ENCODE peak calls at places on chromosomes 11 and 22, in seven cellular contexts. One of them, this sample, is unnamed.

GRCh38 chr22:41575533-41575932 is 14.1 kb downstream of the PMM1 start:
- DNase-seq in heart right ventricle: no peak
- DNase-seq in psoas muscle: no peak
- DNase-seq in IMR-90: no peak
- DNase-seq in endothelial cell of umbilical vein: no peak
- DNase-seq in heart left ventricle: no peak
- DNase-seq in effector memory CD4-positive, alpha-beta T cell: no peak
- DNase-seq in this sample: no peak

GRCh38 chr11:11351042-11351586 is 1.9 kb downstream of the CSNK2A3 start:
- DNase-seq in heart right ventricle: no peak
- DNase-seq in psoas muscle: no peak
- DNase-seq in IMR-90: no peak
- DNase-seq in endothelial cell of umbilical vein: no peak
- DNase-seq in heart left ventricle: no peak
- DNase-seq in effector memory CD4-positive, alpha-beta T cell: no peak
- DNase-seq in this sample: no peak

GRCh38 chr11:26522912-26523610 is 49.0 kb downstream of the MUC15 start:
- DNase-seq in heart right ventricle: no peak
- DNase-seq in psoas muscle: no peak
- DNase-seq in IMR-90: peak
- DNase-seq in endothelial cell of umbilical vein: no peak
- DNase-seq in heart left ventricle: no peak
- DNase-seq in effector memory CD4-positive, alpha-beta T cell: no peak
- DNase-seq in this sample: no peak

GRCh38 chr11:73538381-73538872 is 59.5 kb downstream of the FAM168A start:
- DNase-seq in heart right ventricle: no peak
- DNase-seq in psoas muscle: no peak
- DNase-seq in IMR-90: no peak
- DNase-seq in endothelial cell of umbilical vein: peak
- DNase-seq in heart left ventricle: no peak
- DNase-seq in effector memory CD4-positive, alpha-beta T cell: no peak
- DNase-seq in this sample: peak

GRCh38 chr11:8794677-8795103 is 112.1 kb downstream of the RPL27A start:
- DNase-seq in heart right ventricle: no peak
- DNase-seq in psoas muscle: no peak
- DNase-seq in IMR-90: no peak
- DNase-seq in endothelial cell of umbilical vein: no peak
- DNase-seq in heart left ventricle: no peak
- DNase-seq in effector memory CD4-positive, alpha-beta T cell: no peak
- DNase-seq in this sample: no peak

GRCh38 chr22:50684986-50685385 is 12.4 kb downstream of the SHANK3 start:
- DNase-seq in heart right ventricle: no peak
- DNase-seq in psoas muscle: no peak
- DNase-seq in IMR-90: peak
- DNase-seq in endothelial cell of umbilical vein: peak
- DNase-seq in heart left ventricle: no peak
- DNase-seq in effector memory CD4-positive, alpha-beta T cell: no peak
- DNase-seq in this sample: peak

GRCh38 chr11:110070176-110070575 is 23.0 kb upstream of the ZC3H12C start:
- DNase-seq in heart right ventricle: no peak
- DNase-seq in psoas muscle: no peak
- DNase-seq in IMR-90: no peak
- DNase-seq in endothelial cell of umbilical vein: no peak
- DNase-seq in heart left ventricle: no peak
- DNase-seq in effector memory CD4-positive, alpha-beta T cell: no peak
- DNase-seq in this sample: no peak

GRCh38 chr11:69489746-69490365 is 8.4 kb downstream of the LINC01488 start:
- DNase-seq in heart right ventricle: no peak
- DNase-seq in psoas muscle: peak
- DNase-seq in IMR-90: no peak
- DNase-seq in endothelial cell of umbilical vein: no peak
- DNase-seq in heart left ventricle: no peak
- DNase-seq in effector memory CD4-positive, alpha-beta T cell: no peak
- DNase-seq in this sample: no peak

GRCh38 chr11:43779306-43779705 is 98.8 kb downstream of the HSD17B12 start:
- DNase-seq in heart right ventricle: no peak
- DNase-seq in psoas muscle: no peak
- DNase-seq in IMR-90: no peak
- DNase-seq in endothelial cell of umbilical vein: no peak
- DNase-seq in heart left ventricle: no peak
- DNase-seq in effector memory CD4-positive, alpha-beta T cell: no peak
- DNase-seq in this sample: no peak

GRCh38 chr22:20951932-20952380 is 15.1 kb upstream of the AIFM3 start:
- DNase-seq in heart right ventricle: no peak
- DNase-seq in psoas muscle: no peak
- DNase-seq in IMR-90: no peak
- DNase-seq in endothelial cell of umbilical vein: no peak
- DNase-seq in heart left ventricle: no peak
- DNase-seq in effector memory CD4-positive, alpha-beta T cell: no peak
- DNase-seq in this sample: no peak

GRCh38 chr11:128399186-128399585 is 188.2 kb downstream of the ETS1 start:
- DNase-seq in heart right ventricle: no peak
- DNase-seq in psoas muscle: no peak
- DNase-seq in IMR-90: peak
- DNase-seq in endothelial cell of umbilical vein: peak
- DNase-seq in heart left ventricle: no peak
- DNase-seq in effector memory CD4-positive, alpha-beta T cell: no peak
- DNase-seq in this sample: no peak

GRCh38 chr11:124873980-124874379 is 8.7 kb downstream of the ROBO3 start:
- DNase-seq in heart right ventricle: no peak
- DNase-seq in psoas muscle: no peak
- DNase-seq in IMR-90: no peak
- DNase-seq in endothelial cell of umbilical vein: no peak
- DNase-seq in heart left ventricle: peak
- DNase-seq in effector memory CD4-positive, alpha-beta T cell: no peak
- DNase-seq in this sample: no peak

GRCh38 chr11:59573216-59573615 is 42.4 kb downstream of the OSBP start:
- DNase-seq in heart right ventricle: no peak
- DNase-seq in psoas muscle: no peak
- DNase-seq in IMR-90: peak
- DNase-seq in endothelial cell of umbilical vein: peak
- DNase-seq in heart left ventricle: no peak
- DNase-seq in effector memory CD4-positive, alpha-beta T cell: no peak
- DNase-seq in this sample: no peak

DNA sequence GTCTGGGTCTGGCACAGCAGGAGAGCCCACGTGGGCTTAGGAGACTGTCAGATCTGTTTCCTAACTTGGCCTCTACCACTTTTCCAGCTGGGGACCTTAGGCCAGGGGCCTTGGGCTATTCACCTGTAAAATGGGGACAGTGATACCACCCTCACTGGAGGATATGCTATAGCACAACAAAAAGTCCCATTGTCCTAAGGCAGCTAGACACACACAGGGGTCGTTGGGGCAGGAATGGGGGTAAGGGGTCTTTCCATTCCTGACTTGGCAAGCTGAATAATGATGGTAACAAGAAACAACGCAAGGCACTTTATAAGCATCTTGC is 2.6 kb upstream of the SH3BP1 start:
- DNase-seq in heart right ventricle: no peak
- DNase-seq in psoas muscle: no peak
- DNase-seq in IMR-90: no peak
- DNase-seq in endothelial cell of umbilical vein: no peak
- DNase-seq in heart left ventricle: no peak
- DNase-seq in effector memory CD4-positive, alpha-beta T cell: no peak
- DNase-seq in this sample: no peak
- H3K27ac ChIP-seq in heart right ventricle: no peak
- H3K27ac ChIP-seq in psoas muscle: no peak
- H3K27ac ChIP-seq in IMR-90: no peak
- H3K27ac ChIP-seq in endothelial cell of umbilical vein: no peak
- H3K27ac ChIP-seq in heart left ventricle: no peak
- H3K27ac ChIP-seq in effector memory CD4-positive, alpha-beta T cell: peak
- H3K27ac ChIP-seq in this sample: no peak

DNA sequence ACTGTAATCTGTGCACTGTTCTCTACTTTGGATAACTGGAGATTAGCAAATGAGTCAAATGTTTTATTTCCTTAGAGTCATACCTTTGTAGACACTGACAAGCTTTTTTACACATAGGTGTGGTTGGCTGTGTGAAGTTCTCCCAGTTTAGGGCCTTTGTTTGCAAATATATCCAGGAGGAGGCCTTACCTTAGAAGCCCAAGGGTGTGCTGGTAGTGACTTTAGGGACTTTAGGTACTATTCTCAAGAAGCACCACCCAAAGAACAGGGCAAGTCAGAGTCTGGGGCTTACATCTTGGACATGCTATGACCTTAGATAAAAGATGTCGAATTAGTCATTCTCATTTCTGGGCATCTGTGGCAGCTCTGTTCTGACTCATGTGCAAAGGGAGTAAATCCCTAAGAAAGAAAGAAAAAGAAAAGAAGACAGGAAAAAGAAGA is 4.8 kb upstream of the FAR1 start:
- DNase-seq in heart right ventricle: no peak
- DNase-seq in psoas muscle: no peak
- DNase-seq in IMR-90: peak
- DNase-seq in endothelial cell of umbilical vein: peak
- DNase-seq in heart left ventricle: no peak
- DNase-seq in effector memory CD4-positive, alpha-beta T cell: no peak
- DNase-seq in this sample: no peak
- H3K27ac ChIP-seq in heart right ventricle: no peak
- H3K27ac ChIP-seq in psoas muscle: no peak
- H3K27ac ChIP-seq in IMR-90: no peak
- H3K27ac ChIP-seq in endothelial cell of umbilical vein: peak
- H3K27ac ChIP-seq in heart left ventricle: no peak
- H3K27ac ChIP-seq in effector memory CD4-positive, alpha-beta T cell: no peak
- H3K27ac ChIP-seq in this sample: no peak

DNA sequence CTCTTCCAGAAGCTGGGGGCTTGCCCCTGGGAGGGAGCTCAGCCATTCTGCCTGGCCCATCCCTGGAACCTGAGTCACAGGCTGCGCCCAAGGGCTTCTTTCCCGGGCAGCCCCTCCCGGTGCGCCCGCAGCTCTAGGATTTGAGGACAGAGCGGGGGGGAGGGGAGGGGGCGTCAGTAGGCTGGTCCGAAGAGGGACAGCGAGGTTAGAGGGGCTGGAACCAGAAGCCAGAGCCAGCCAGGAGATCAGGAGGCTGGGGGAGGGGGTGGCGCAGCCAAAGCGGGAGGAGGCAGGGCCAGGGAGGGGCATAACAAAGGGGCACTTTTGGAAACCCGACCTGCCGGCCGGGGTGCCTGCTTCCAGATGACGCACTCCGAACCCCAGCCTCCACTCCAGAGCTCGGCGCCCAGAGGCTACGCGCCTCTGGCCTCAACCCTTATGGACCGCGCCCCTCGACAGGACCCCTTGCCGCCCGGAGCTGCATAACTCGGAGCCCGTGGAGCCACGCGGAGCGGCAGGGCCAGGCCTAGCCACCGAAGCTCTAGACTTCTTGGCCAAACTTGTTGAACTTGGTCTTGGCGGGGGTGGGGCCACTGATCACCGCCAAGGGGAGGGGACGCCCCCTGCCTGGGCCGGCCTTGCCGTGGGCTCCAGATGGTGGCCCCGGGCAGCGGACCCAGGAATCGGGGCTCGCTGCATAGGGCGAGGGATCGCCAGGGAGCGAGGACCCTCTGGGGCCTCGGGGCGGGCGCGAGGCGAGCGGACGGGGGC is 744 bp downstream of the PACSIN3 start:
- DNase-seq in heart right ventricle: peak
- DNase-seq in psoas muscle: peak
- DNase-seq in IMR-90: peak
- DNase-seq in endothelial cell of umbilical vein: peak
- DNase-seq in heart left ventricle: peak
- DNase-seq in effector memory CD4-positive, alpha-beta T cell: no peak
- DNase-seq in this sample: no peak
- H3K27ac ChIP-seq in heart right ventricle: peak
- H3K27ac ChIP-seq in psoas muscle: peak
- H3K27ac ChIP-seq in IMR-90: peak
- H3K27ac ChIP-seq in endothelial cell of umbilical vein: no peak
- H3K27ac ChIP-seq in heart left ventricle: peak
- H3K27ac ChIP-seq in effector memory CD4-positive, alpha-beta T cell: no peak
- H3K27ac ChIP-seq in this sample: no peak

GRCh38 chr11:36361472-36361871 is 65.4 kb downstream of the PRR5L start:
- DNase-seq in heart right ventricle: no peak
- DNase-seq in psoas muscle: no peak
- DNase-seq in IMR-90: no peak
- DNase-seq in endothelial cell of umbilical vein: no peak
- DNase-seq in heart left ventricle: no peak
- DNase-seq in effector memory CD4-positive, alpha-beta T cell: no peak
- DNase-seq in this sample: no peak

GRCh38 chr11:36361901-36362391 is 65.9 kb downstream of the PRR5L start:
- DNase-seq in heart right ventricle: no peak
- DNase-seq in psoas muscle: no peak
- DNase-seq in IMR-90: peak
- DNase-seq in endothelial cell of umbilical vein: no peak
- DNase-seq in heart left ventricle: no peak
- DNase-seq in effector memory CD4-positive, alpha-beta T cell: no peak
- DNase-seq in this sample: no peak

GRCh38 chr11:36364551-36364950 is 68.5 kb downstream of the PRR5L start:
- DNase-seq in heart right ventricle: no peak
- DNase-seq in psoas muscle: no peak
- DNase-seq in IMR-90: no peak
- DNase-seq in endothelial cell of umbilical vein: no peak
- DNase-seq in heart left ventricle: no peak
- DNase-seq in effector memory CD4-positive, alpha-beta T cell: no peak
- DNase-seq in this sample: no peak

GRCh38 chr11:36362902-36363301 is 66.8 kb downstream of the PRR5L start:
- DNase-seq in heart right ventricle: no peak
- DNase-seq in psoas muscle: no peak
- DNase-seq in IMR-90: peak
- DNase-seq in endothelial cell of umbilical vein: no peak
- DNase-seq in heart left ventricle: no peak
- DNase-seq in effector memory CD4-positive, alpha-beta T cell: no peak
- DNase-seq in this sample: no peak

GRCh38 chr11:36363361-36364272 is 67.5 kb downstream of the PRR5L start:
- DNase-seq in heart right ventricle: no peak
- DNase-seq in psoas muscle: no peak
- DNase-seq in IMR-90: no peak
- DNase-seq in endothelial cell of umbilical vein: peak
- DNase-seq in heart left ventricle: no peak
- DNase-seq in effector memory CD4-positive, alpha-beta T cell: no peak
- DNase-seq in this sample: no peak
- H3K27ac ChIP-seq in heart right ventricle: no peak
- H3K27ac ChIP-seq in psoas muscle: no peak
- H3K27ac ChIP-seq in IMR-90: no peak
- H3K27ac ChIP-seq in endothelial cell of umbilical vein: no peak
- H3K27ac ChIP-seq in heart left ventricle: no peak
- H3K27ac ChIP-seq in effector memory CD4-positive, alpha-beta T cell: no peak
- H3K27ac ChIP-seq in this sample: no peak

This sample was measured in CD8-positive, alpha-beta T cell.